ENCODE peak calls at places on chromosomes 6 and 20, in ten cellular contexts. X is A673; P is right lobe of liver; S is iPS DF 6.9; R is OCI-LY7; I is PC-9; T is effector memory CD4-positive, alpha-beta T cell; G is upper lobe of right lung; Y is hepatocyte; Q is adrenal gland. L is an unnamed sample.

GRCh38 chr6:73377225-73377624 is 7.5 kb upstream of the OOEP start:
- DNase-seq in X (no peak), P (no peak), S (no peak), R (no peak), I (no peak), T (no peak), G (no peak), Y (no peak), Q (no peak), L (no peak)

GRCh38 chr20:35263609-35264223 is 14.2 kb downstream of the MMP24OS start:
- DNase-seq in X (no peak), P (peak), S (no peak), R (no peak), I (no peak), T (no peak), G (peak), Y (no peak), Q (no peak), L (no peak)

GRCh38 chr20:47576516-47577033 is 74.9 kb downstream of the NCOA3 start:
- DNase-seq in X (peak), P (peak), S (no peak), R (peak), I (peak), T (no peak), G (no peak), Y (peak), Q (peak), L (peak)

GRCh38 chr6:157233686-157234085 is 89.6 kb downstream of the TMEM242 start:
- DNase-seq in X (no peak), P (no peak), S (no peak), R (no peak), I (no peak), T (no peak), G (peak), Y (no peak), Q (no peak), L (no peak)

GRCh38 chr6:36752187-36752885 is 54.7 kb downstream of the RAB44 start:
- DNase-seq in X (no peak), P (no peak), S (no peak), R (peak), I (peak), T (no peak), G (no peak), Y (no peak), Q (no peak), L (no peak)

GRCh38 chr6:130620338-130620781 is 206.8 kb upstream of the SMLR1 start:
- DNase-seq in X (peak), P (no peak), S (no peak), R (no peak), I (no peak), T (no peak), G (no peak), Y (no peak), Q (no peak), L (no peak)

GRCh38 chr20:49882171-49882970 is 33.0 kb downstream of the SPATA2 start:
- DNase-seq in X (no peak), P (no peak), S (no peak), R (no peak), I (no peak), T (no peak), G (no peak), Y (no peak), Q (no peak), L (no peak)

GRCh38 chr6:18308070-18308735 is 43.9 kb upstream of the DEK start:
- DNase-seq in X (no peak), P (no peak), S (no peak), R (no peak), I (peak), T (no peak), G (no peak), Y (no peak), Q (no peak), L (peak)

GRCh38 chr6:124967444-124967843 is 5.2 kb downstream of the RNF217 start:
- DNase-seq in X (no peak), P (no peak), S (no peak), R (no peak), I (peak), T (no peak), G (no peak), Y (no peak), Q (no peak), L (no peak)

GRCh38 chr20:47727909-47728361 is 57.3 kb downstream of the SULF2 start:
- DNase-seq in X (peak), P (peak), S (no peak), R (no peak), I (no peak), T (no peak), G (peak), Y (no peak), Q (no peak), L (no peak)

GRCh38 chr20:46977909-46978588 is 83.4 kb downstream of the EYA2 start:
- DNase-seq in X (no peak), P (no peak), S (no peak), R (no peak), I (no peak), T (no peak), G (no peak), Y (no peak), Q (no peak), L (no peak)

GRCh38 chr20:49037962-49038387 is 8.1 kb upstream of the CSE1L start:
- DNase-seq in X (no peak), P (no peak), S (no peak), R (no peak), I (peak), T (no peak), G (no peak), Y (no peak), Q (no peak), L (no peak)

GRCh38 chr6:113271437-113271836 is 585.7 kb upstream of the MARCKS start:
- DNase-seq in X (no peak), P (no peak), S (no peak), R (no peak), I (no peak), T (no peak), G (no peak), Y (no peak), Q (no peak), L (no peak)

GRCh38 chr6:90329397-90330077 is 32.9 kb upstream of the BACH2 start:
- DNase-seq in X (no peak), P (no peak), S (peak), R (no peak), I (no peak), T (no peak), G (no peak), Y (no peak), Q (no peak), L (no peak)

GRCh38 chr6:26311012-26311384 is 54.0 kb upstream of the BTN3A2 start:
- DNase-seq in X (peak), P (no peak), S (no peak), R (peak), I (no peak), T (no peak), G (no peak), Y (no peak), Q (peak), L (no peak)

GRCh38 chr6:41677430-41678045 is 39.3 kb downstream of the MDFI start:
- DNase-seq in X (no peak), P (peak), S (no peak), R (no peak), I (no peak), T (no peak), G (no peak), Y (no peak), Q (no peak), L (no peak)

GRCh38 chr6:90008908-90009501 is 114.7 kb downstream of the GJA10 start:
- DNase-seq in X (peak), P (no peak), S (no peak), R (no peak), I (no peak), T (no peak), G (no peak), Y (no peak), Q (no peak), L (no peak)

GRCh38 chr6:149991838-149992237 is 28.1 kb downstream of the ULBP1 start:
- DNase-seq in X (no peak), P (no peak), S (no peak), R (no peak), I (no peak), T (no peak), G (no peak), Y (no peak), Q (no peak), L (no peak)

GRCh38 chr6:169340395-169340794 is 86.7 kb upstream of the THBS2 start:
- DNase-seq in X (peak), P (no peak), S (no peak), R (no peak), I (no peak), T (no peak), G (no peak), Y (no peak), Q (peak), L (no peak)
- H3K27ac ChIP-seq in X (no peak), P (no peak), S (no peak), R (no peak), I (no peak), T (no peak), G (no peak), Y (peak), Q (no peak), L (no peak)

GRCh38 chr6:35298625-35299140 is 1.1 kb downstream of the DEF6 start:
- DNase-seq in X (no peak), P (no peak), S (no peak), R (peak), I (no peak), T (no peak), G (no peak), Y (no peak), Q (no peak), L (no peak)
- H3K27ac ChIP-seq in X (no peak), P (no peak), S (no peak), R (peak), I (no peak), T (peak), G (peak), Y (no peak), Q (no peak), L (no peak)

GRCh38 chr20:57746201-57746600 is 36.4 kb upstream of the PMEPA1 start:
- DNase-seq in X (no peak), P (no peak), S (no peak), R (no peak), I (no peak), T (no peak), G (no peak), Y (no peak), Q (no peak), L (no peak)

GRCh38 chr20:57746832-57747404 is 37.1 kb upstream of the PMEPA1 start:
- DNase-seq in X (no peak), P (no peak), S (no peak), R (no peak), I (no peak), T (no peak), G (no peak), Y (no peak), Q (no peak), L (no peak)

GRCh38 chr20:57749131-57749690 is 39.4 kb upstream of the PMEPA1 start:
- DNase-seq in X (no peak), P (no peak), S (no peak), R (no peak), I (no peak), T (no peak), G (no peak), Y (no peak), Q (peak), L (no peak)

GRCh38 chr20:57748601-57749130 is 38.9 kb upstream of the PMEPA1 start:
- DNase-seq in X (peak), P (peak), S (no peak), R (no peak), I (peak), T (peak), G (peak), Y (peak), Q (peak), L (peak)

GRCh38 chr20:57747889-57748456 is 38.2 kb upstream of the PMEPA1 start:
- DNase-seq in X (no peak), P (no peak), S (no peak), R (no peak), I (no peak), T (no peak), G (no peak), Y (no peak), Q (no peak), L (no peak)
- H3K27ac ChIP-seq in X (no peak), P (no peak), S (no peak), R (no peak), I (no peak), T (no peak), G (peak), Y (no peak), Q (no peak), L (no peak)

DNA sequence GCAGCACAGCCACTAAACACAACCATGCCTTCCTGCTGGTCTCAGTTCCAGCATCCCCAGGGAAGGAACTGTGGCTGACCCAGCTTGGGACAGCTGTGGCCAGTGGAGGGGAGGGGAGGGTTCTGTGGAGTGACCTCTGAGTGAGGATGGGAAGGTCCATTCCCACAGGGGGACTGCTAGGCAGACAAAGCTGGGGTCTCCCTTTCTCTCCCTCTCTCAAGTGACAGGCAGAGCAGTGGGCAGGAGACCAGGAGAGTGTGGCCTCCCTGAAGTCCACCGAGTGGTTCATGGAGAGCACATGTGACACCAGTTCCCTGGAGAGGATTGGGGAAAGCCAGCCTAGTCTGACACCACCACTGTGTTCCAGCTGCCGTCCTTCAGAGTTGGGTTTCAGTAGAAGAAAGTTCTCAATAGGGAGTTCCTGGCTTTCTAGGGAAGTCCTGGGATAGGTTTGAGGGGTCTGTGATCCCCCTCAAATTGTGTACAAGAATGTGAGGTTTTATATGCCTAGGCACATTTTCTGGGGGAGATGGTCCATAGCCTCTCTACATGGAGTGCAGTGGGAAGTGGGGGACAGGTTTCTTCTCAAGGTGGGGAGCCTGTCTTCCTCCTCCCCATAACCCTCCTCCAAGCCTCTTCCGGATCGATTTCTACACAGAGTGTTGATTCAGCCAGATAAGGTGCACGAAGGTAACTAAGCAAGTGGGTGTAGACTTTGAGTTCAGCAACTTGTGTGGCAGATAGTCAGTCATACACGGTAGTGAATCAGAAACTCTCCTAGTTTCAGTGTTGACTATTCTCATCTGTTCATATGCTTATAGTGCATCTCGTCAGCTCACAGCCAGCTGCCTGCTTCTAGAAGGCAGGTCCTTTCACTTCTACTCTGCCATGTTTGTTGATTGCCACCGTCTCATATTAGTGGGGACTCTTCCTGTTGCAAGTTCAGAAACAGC is 18.9 kb downstream of the MANBAL start:
- DNase-seq in X (no peak), P (no peak), S (no peak), R (no peak), I (no peak), T (no peak), G (no peak), Y (peak), Q (no peak), L (no peak)
- H3K27ac ChIP-seq in X (no peak), P (no peak), S (no peak), R (no peak), I (no peak), T (no peak), G (no peak), Y (peak), Q (no peak), L (no peak)

L was measured in AG04450.